ENCODE peak calls at places on chromosomes 13 and 19, in eight cellular contexts. One of them, this sample, is unnamed.

GRCh38 chr13:30479154-30479553 is 13.4 kb upstream of the HMGB1 start:
- DNase-seq in neural progenitor cell: no peak
- DNase-seq in GM23338: no peak
- DNase-seq in HCT116: no peak
- DNase-seq in PC-3: no peak
- DNase-seq in SK-N-SH: no peak
- DNase-seq in MM.1S: no peak
- DNase-seq in hepatocyte: peak
- DNase-seq in this sample: no peak

GRCh38 chr19:46844067-46844489 is 6.6 kb downstream of the AP2S1 start:
- DNase-seq in neural progenitor cell: no peak
- DNase-seq in GM23338: no peak
- DNase-seq in HCT116: no peak
- DNase-seq in PC-3: no peak
- DNase-seq in SK-N-SH: no peak
- DNase-seq in MM.1S: no peak
- DNase-seq in hepatocyte: no peak
- DNase-seq in this sample: no peak

GRCh38 chr13:40517486-40518311 is 148.7 kb downstream of the FOXO1 start:
- DNase-seq in neural progenitor cell: no peak
- DNase-seq in GM23338: no peak
- DNase-seq in HCT116: no peak
- DNase-seq in PC-3: no peak
- DNase-seq in SK-N-SH: no peak
- DNase-seq in MM.1S: no peak
- DNase-seq in hepatocyte: no peak
- DNase-seq in this sample: peak

GRCh38 chr19:47107201-47107952 is 6.2 kb downstream of the ZC3H4 start:
- DNase-seq in neural progenitor cell: no peak
- DNase-seq in GM23338: no peak
- DNase-seq in HCT116: no peak
- DNase-seq in PC-3: peak
- DNase-seq in SK-N-SH: no peak
- DNase-seq in MM.1S: no peak
- DNase-seq in hepatocyte: peak
- DNase-seq in this sample: no peak

GRCh38 chr19:51796195-51796679 is 1.3 kb downstream of the FPR3 start:
- DNase-seq in neural progenitor cell: no peak
- DNase-seq in GM23338: no peak
- DNase-seq in HCT116: no peak
- DNase-seq in PC-3: no peak
- DNase-seq in SK-N-SH: no peak
- DNase-seq in MM.1S: no peak
- DNase-seq in hepatocyte: no peak
- DNase-seq in this sample: no peak

GRCh38 chr13:34347784-34348573 is 530.0 kb downstream of the RFC3 start:
- DNase-seq in neural progenitor cell: no peak
- DNase-seq in GM23338: peak
- DNase-seq in HCT116: no peak
- DNase-seq in PC-3: peak
- DNase-seq in SK-N-SH: no peak
- DNase-seq in MM.1S: no peak
- DNase-seq in hepatocyte: peak
- DNase-seq in this sample: no peak

GRCh38 chr19:18776288-18776594 is 14.9 kb downstream of the COMP start:
- DNase-seq in neural progenitor cell: no peak
- DNase-seq in GM23338: no peak
- DNase-seq in HCT116: no peak
- DNase-seq in PC-3: peak
- DNase-seq in SK-N-SH: no peak
- DNase-seq in MM.1S: no peak
- DNase-seq in hepatocyte: no peak
- DNase-seq in this sample: no peak

GRCh38 chr19:17333611-17334413 is 843 bp downstream of the ANO8 start:
- DNase-seq in neural progenitor cell: peak
- DNase-seq in GM23338: peak
- DNase-seq in HCT116: peak
- DNase-seq in PC-3: peak
- DNase-seq in SK-N-SH: no peak
- DNase-seq in MM.1S: peak
- DNase-seq in hepatocyte: peak
- DNase-seq in this sample: peak

GRCh38 chr19:58558623-58559274 is 338 bp upstream of the UBE2M start:
- DNase-seq in neural progenitor cell: peak
- DNase-seq in GM23338: peak
- DNase-seq in HCT116: peak
- DNase-seq in PC-3: peak
- DNase-seq in SK-N-SH: peak
- DNase-seq in MM.1S: peak
- DNase-seq in hepatocyte: peak
- DNase-seq in this sample: peak

GRCh38 chr19:58558066-58558622 is at the start of gene UBE2M:
- DNase-seq in neural progenitor cell: no peak
- DNase-seq in GM23338: peak
- DNase-seq in HCT116: no peak
- DNase-seq in PC-3: no peak
- DNase-seq in SK-N-SH: no peak
- DNase-seq in MM.1S: peak
- DNase-seq in hepatocyte: peak
- DNase-seq in this sample: peak

GRCh38 chr19:58560007-58560887 is 1.8 kb upstream of the UBE2M start:
- DNase-seq in neural progenitor cell: no peak
- DNase-seq in GM23338: no peak
- DNase-seq in HCT116: no peak
- DNase-seq in PC-3: no peak
- DNase-seq in SK-N-SH: no peak
- DNase-seq in MM.1S: no peak
- DNase-seq in hepatocyte: peak
- DNase-seq in this sample: no peak

GRCh38 chr19:58560921-58561320 is 2.5 kb upstream of the UBE2M start:
- DNase-seq in neural progenitor cell: no peak
- DNase-seq in GM23338: no peak
- DNase-seq in HCT116: no peak
- DNase-seq in PC-3: no peak
- DNase-seq in SK-N-SH: no peak
- DNase-seq in MM.1S: no peak
- DNase-seq in hepatocyte: peak
- DNase-seq in this sample: no peak

DNA sequence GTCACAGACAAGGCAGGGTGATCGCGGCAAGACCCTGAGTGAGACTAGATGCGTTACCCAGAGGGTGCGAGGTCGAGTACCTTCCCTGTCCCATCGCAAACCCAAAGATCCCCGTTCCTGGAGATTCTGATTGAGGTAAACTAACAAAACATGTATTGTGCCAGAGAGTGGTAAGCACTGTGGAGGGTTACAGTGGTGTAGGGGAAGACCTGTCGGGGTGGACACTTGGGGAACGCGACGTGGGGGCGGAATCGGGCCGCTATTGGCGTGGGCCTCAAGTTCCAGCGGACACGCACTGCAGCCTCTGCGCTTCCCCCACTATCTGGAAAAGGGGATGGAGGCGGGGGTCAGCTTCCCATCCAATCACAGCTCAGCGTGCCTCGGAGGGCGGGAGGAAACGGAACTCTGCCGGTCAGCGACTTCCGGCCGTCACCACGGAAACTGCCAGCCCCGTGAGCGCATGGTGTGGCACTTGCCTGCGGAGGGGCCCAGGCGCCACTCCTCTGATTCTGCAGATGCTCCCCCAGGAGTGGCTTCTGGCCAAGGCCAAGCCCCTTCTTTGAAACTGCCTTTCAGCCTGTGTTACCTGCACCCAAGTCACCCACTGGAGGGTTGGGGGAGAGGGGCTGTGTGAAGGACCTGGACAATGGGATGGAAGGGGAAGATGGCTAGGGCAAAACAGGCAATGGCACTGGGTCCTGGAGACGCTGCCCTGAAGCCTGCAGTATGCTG is 1.0 kb upstream of the UBE2M start:
- DNase-seq in neural progenitor cell: peak
- DNase-seq in GM23338: peak
- DNase-seq in HCT116: peak
- DNase-seq in PC-3: peak
- DNase-seq in SK-N-SH: peak
- DNase-seq in MM.1S: peak
- DNase-seq in hepatocyte: peak
- DNase-seq in this sample: peak
- TF ChIP-seq EZH2phosphoT487 in neural progenitor cell: no peak
- TF ChIP-seq EZH2phosphoT487 in GM23338: no peak
- TF ChIP-seq EZH2phosphoT487 in HCT116: no peak
- TF ChIP-seq EZH2phosphoT487 in PC-3: no peak
- TF ChIP-seq EZH2phosphoT487 in SK-N-SH: no peak
- TF ChIP-seq EZH2phosphoT487 in MM.1S: no peak
- TF ChIP-seq EZH2phosphoT487 in hepatocyte: no peak
- TF ChIP-seq EZH2phosphoT487 in this sample: no peak

GRCh38 chr19:58366576-58367430 is 4.3 kb upstream of the ZNF497 start:
- DNase-seq in neural progenitor cell: no peak
- DNase-seq in GM23338: peak
- DNase-seq in HCT116: no peak
- DNase-seq in PC-3: no peak
- DNase-seq in SK-N-SH: peak
- DNase-seq in MM.1S: no peak
- DNase-seq in hepatocyte: no peak
- DNase-seq in this sample: no peak

GRCh38 chr19:58364127-58364526 is 1.6 kb upstream of the ZNF497 start:
- DNase-seq in neural progenitor cell: no peak
- DNase-seq in GM23338: no peak
- DNase-seq in HCT116: no peak
- DNase-seq in PC-3: no peak
- DNase-seq in SK-N-SH: no peak
- DNase-seq in MM.1S: no peak
- DNase-seq in hepatocyte: no peak
- DNase-seq in this sample: peak

GRCh38 chr19:58357798-58358145 is 4.5 kb upstream of the A1BG start:
- DNase-seq in neural progenitor cell: no peak
- DNase-seq in GM23338: no peak
- DNase-seq in HCT116: no peak
- DNase-seq in PC-3: no peak
- DNase-seq in SK-N-SH: no peak
- DNase-seq in MM.1S: no peak
- DNase-seq in hepatocyte: no peak
- DNase-seq in this sample: no peak

GRCh38 chr19:58361900-58362271 is 665 bp downstream of the ZNF497 start:
- DNase-seq in neural progenitor cell: no peak
- DNase-seq in GM23338: peak
- DNase-seq in HCT116: peak
- DNase-seq in PC-3: peak
- DNase-seq in SK-N-SH: peak
- DNase-seq in MM.1S: no peak
- DNase-seq in hepatocyte: peak
- DNase-seq in this sample: no peak

DNA sequence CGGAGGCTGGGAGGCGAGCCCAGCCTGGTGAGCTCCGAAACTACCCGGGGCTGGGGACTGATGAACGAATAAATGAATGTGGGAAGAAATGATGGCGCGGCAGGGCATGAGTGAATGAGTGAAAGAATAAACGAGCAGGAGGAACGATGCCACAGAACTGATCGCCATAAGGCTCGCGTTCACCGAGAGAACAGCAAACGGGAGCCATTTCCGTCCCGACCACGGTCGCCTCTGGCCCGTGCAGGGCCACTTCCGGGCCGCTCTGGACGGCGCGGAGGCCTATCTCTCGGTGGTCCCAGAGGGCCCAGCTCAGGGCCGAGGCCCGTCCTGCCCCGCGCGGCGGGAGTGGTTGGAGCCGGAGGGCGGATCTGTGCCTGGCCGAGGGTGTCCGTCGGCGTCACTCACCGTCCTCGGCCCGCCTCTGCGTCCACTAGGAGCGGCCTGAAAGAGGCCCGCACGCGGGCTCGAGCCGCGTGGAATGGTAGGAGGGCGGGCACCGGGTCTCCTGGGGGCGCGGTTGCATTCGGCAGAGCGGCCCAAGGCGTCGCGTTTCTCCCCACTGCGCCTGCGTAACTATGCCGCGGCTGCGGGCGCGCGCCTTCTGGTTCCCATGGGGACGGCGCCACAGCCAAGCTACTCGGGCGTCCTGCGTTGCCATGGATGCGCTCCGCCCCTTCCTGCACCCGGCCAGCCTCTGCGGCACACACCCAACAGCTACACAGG is at the start of gene ZNF497:
- DNase-seq in neural progenitor cell: peak
- DNase-seq in GM23338: peak
- DNase-seq in HCT116: peak
- DNase-seq in PC-3: peak
- DNase-seq in SK-N-SH: peak
- DNase-seq in MM.1S: peak
- DNase-seq in hepatocyte: peak
- DNase-seq in this sample: peak
- TF ChIP-seq CTCF in neural progenitor cell: no peak
- TF ChIP-seq CTCF in GM23338: no peak
- TF ChIP-seq CTCF in HCT116: no peak
- TF ChIP-seq CTCF in PC-3: no peak
- TF ChIP-seq CTCF in SK-N-SH: no peak
- TF ChIP-seq CTCF in MM.1S: no peak
- TF ChIP-seq CTCF in hepatocyte: no peak
- TF ChIP-seq CTCF in this sample: no peak

DNA sequence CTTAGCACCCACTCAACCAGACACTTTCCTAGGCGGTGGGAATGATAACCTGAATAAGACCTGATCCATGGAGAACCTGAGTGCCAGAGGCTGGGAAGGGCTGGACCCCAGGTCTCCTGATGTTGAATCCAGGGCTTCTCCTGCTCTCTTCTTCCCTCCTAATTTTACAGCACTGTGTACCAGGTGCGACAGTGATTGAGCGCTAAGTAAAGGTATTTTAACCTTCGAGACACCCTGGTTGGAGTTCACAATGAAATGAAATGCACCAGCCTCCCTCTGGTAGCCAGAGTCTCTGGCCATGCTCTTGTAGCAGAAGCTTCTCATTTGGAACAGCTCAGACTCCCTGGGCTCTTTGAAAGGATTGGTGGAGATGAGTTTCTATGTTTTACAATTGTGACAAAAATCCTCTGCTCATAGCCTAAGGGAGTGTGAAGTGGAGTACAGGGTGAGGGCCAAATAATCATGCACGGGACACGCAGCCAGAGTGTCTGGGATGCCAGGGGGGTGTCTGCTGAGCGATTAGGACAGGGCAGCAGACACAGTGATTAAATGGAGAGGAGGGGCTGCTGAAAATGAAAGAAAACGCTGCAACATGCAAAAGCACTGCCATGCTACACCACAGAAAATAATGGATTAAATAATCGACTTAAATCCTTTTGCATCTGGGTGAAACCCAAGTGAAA is 83.7 kb downstream of the FAM216B start:
- DNase-seq in neural progenitor cell: no peak
- DNase-seq in GM23338: no peak
- DNase-seq in HCT116: no peak
- DNase-seq in PC-3: no peak
- DNase-seq in SK-N-SH: peak
- DNase-seq in MM.1S: no peak
- DNase-seq in hepatocyte: no peak
- DNase-seq in this sample: no peak
- H3K4me2 ChIP-seq in neural progenitor cell: no peak
- H3K4me2 ChIP-seq in GM23338: peak
- H3K4me2 ChIP-seq in HCT116: no peak
- H3K4me2 ChIP-seq in PC-3: no peak
- H3K4me2 ChIP-seq in SK-N-SH: peak
- H3K4me2 ChIP-seq in MM.1S: no peak
- H3K4me2 ChIP-seq in hepatocyte: peak
- H3K4me2 ChIP-seq in this sample: no peak

GRCh38 chr13:25679936-25680335 is 308.2 kb downstream of the ATP8A2 start:
- DNase-seq in neural progenitor cell: no peak
- DNase-seq in GM23338: no peak
- DNase-seq in HCT116: no peak
- DNase-seq in PC-3: no peak
- DNase-seq in SK-N-SH: no peak
- DNase-seq in MM.1S: no peak
- DNase-seq in hepatocyte: no peak
- DNase-seq in this sample: no peak

GRCh38 chr13:25678398-25678797 is 306.6 kb downstream of the ATP8A2 start:
- DNase-seq in neural progenitor cell: no peak
- DNase-seq in GM23338: no peak
- DNase-seq in HCT116: no peak
- DNase-seq in PC-3: no peak
- DNase-seq in SK-N-SH: no peak
- DNase-seq in MM.1S: no peak
- DNase-seq in hepatocyte: no peak
- DNase-seq in this sample: no peak

GRCh38 chr13:25677956-25678355 is 306.2 kb downstream of the ATP8A2 start:
- DNase-seq in neural progenitor cell: no peak
- DNase-seq in GM23338: no peak
- DNase-seq in HCT116: no peak
- DNase-seq in PC-3: no peak
- DNase-seq in SK-N-SH: no peak
- DNase-seq in MM.1S: no peak
- DNase-seq in hepatocyte: no peak
- DNase-seq in this sample: no peak

GRCh38 chr13:25679154-25679553 is 307.4 kb downstream of the ATP8A2 start:
- DNase-seq in neural progenitor cell: no peak
- DNase-seq in GM23338: no peak
- DNase-seq in HCT116: no peak
- DNase-seq in PC-3: no peak
- DNase-seq in SK-N-SH: no peak
- DNase-seq in MM.1S: no peak
- DNase-seq in hepatocyte: no peak
- DNase-seq in this sample: no peak

DNA sequence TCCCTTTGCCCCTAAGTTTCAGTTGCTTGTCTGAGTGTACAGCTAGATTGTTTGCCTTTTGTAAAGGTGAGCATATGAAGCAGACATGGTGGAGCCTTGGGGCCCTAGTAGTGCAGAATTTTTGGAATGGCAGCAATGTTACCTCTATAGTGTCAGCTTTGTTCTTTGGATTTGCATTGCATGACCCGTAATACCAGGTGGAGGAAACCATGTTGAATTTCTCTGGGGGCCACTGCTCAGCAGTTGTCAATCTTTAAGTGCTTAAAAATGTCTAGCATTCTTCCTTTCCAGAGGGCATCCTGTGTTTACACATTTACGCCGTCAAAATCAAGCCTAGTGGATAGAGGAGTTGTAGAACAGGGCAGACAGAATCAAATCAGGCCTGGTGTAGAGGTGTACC is 303.3 kb downstream of the ATP8A2 start:
- DNase-seq in neural progenitor cell: no peak
- DNase-seq in GM23338: peak
- DNase-seq in HCT116: no peak
- DNase-seq in PC-3: no peak
- DNase-seq in SK-N-SH: no peak
- DNase-seq in MM.1S: no peak
- DNase-seq in hepatocyte: no peak
- DNase-seq in this sample: no peak
- TF ChIP-seq EZH2phosphoT487 in neural progenitor cell: no peak
- TF ChIP-seq EZH2phosphoT487 in GM23338: no peak
- TF ChIP-seq EZH2phosphoT487 in HCT116: no peak
- TF ChIP-seq EZH2phosphoT487 in PC-3: no peak
- TF ChIP-seq EZH2phosphoT487 in SK-N-SH: no peak
- TF ChIP-seq EZH2phosphoT487 in MM.1S: no peak
- TF ChIP-seq EZH2phosphoT487 in hepatocyte: no peak
- TF ChIP-seq EZH2phosphoT487 in this sample: no peak